ENCODE peak calls at places on chromosomes 5 and 9, in six cellular contexts. L is H1, G is neuronal stem cell, S is IMR-90, V is trophoblast cell, X is mesenchymal stem cell. O is an unnamed sample.

GRCh38 chr5:35430381-35431162 is 187.1 kb upstream of the SPEF2 start:
- DNase-seq in L (no peak), G (no peak), V (peak), S (no peak), X (no peak), O (no peak)

GRCh38 chr9:91195372-91196012 is 166.2 kb downstream of the AUH start:
- DNase-seq in S (no peak), G (no peak), X (no peak), V (no peak), L (peak), O (no peak)

GRCh38 chr9:106731910-106732309 is 131.1 kb upstream of the ZNF462 start:
- DNase-seq in S (no peak), L (no peak), X (no peak), G (no peak), V (no peak), O (no peak)

GRCh38 chr5:173472784-173473278 is 143.6 kb downstream of the BOD1 start:
- DNase-seq in L (no peak), X (no peak), G (no peak), S (peak), V (peak), O (no peak)

GRCh38 chr9:93669958-93670207 is 93.5 kb downstream of the PHF2 start:
- DNase-seq in S (no peak), V (no peak), L (no peak), G (no peak), X (peak), O (no peak)

GRCh38 chr9:95157491-95158151 is 159.9 kb downstream of the FANCC start:
- DNase-seq in S (peak), X (peak), L (no peak), G (no peak), V (no peak), O (no peak)

GRCh38 chr9:120436937-120437592 is 142.9 kb downstream of the CDK5RAP2 start:
- DNase-seq in G (no peak), V (no peak), L (no peak), S (no peak), X (no peak), O (no peak)

GRCh38 chr5:141560141-141560540 is 58.7 kb downstream of the DIAPH1 start:
- DNase-seq in V (no peak), S (no peak), X (no peak), L (no peak), G (no peak), O (no peak)

GRCh38 chr9:32011049-32011448 is 373.4 kb upstream of the ACO1 start:
- DNase-seq in V (no peak), X (no peak), L (no peak), G (no peak), S (no peak), O (no peak)

GRCh38 chr9:94167055-94167346 is 82.7 kb downstream of the PTPDC1 start:
- DNase-seq in L (no peak), V (peak), X (peak), G (no peak), S (no peak), O (no peak)

GRCh38 chr5:178277346-178277745 is 44.7 kb upstream of the PHYKPL start:
- DNase-seq in L (no peak), S (no peak), X (no peak), V (no peak), G (no peak), O (no peak)

GRCh38 chr5:135154197-135154596 is 120.2 kb upstream of the PITX1 start:
- DNase-seq in S (peak), L (no peak), V (peak), G (no peak), X (peak), O (no peak)

GRCh38 chr9:36870960-36871359 is 163.1 kb downstream of the PAX5 start:
- DNase-seq in S (no peak), X (no peak), G (no peak), L (no peak), V (no peak), O (no peak)

GRCh38 chr9:35618854-35619799 is 914 bp upstream of the CD72 start:
- DNase-seq in X (no peak), S (peak), G (no peak), L (no peak), V (peak), O (no peak)

GRCh38 chr9:35617548-35617947 is 665 bp downstream of the CD72 start:
- DNase-seq in V (no peak), S (no peak), G (no peak), L (no peak), X (no peak), O (no peak)

GRCh38 chr9:35618325-35618727 is at the start of gene CD72:
- DNase-seq in X (no peak), S (no peak), L (no peak), V (no peak), G (no peak), O (no peak)

GRCh38 chr9:35615981-35616680 is 2.1 kb downstream of the CD72 start:
- DNase-seq in V (no peak), S (no peak), G (no peak), X (no peak), L (no peak), O (no peak)

GRCh38 chr9:35616681-35617459 is 1.3 kb downstream of the CD72 start:
- DNase-seq in L (peak), G (no peak), X (peak), V (peak), S (peak), O (peak)
- H3K9ac ChIP-seq in L (peak), G (peak), X (peak), V (no peak), S (peak), O (peak)

DNA sequence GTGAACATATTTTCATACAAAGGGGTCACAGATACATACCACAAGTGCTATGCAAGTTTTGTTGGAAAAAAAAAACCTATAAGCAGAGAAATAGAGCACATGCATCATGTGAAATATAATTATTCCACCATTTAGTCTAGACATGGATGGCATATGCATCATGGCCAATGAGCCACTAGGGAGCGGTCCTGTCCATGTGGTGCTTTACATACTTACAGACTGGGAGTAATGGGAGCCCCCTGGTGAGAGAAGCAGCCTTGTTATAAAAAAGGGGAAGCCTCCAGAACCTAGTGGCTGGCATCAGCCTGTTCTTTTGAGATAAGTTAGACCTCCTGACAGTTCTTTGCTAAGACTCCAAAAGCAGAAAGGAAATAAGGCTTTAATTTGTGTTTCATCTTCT is 1524.1 kb downstream of the MAT2B start:
- DNase-seq in V (peak), S (peak), X (peak), L (no peak), G (peak), O (peak)
- H4K91ac ChIP-seq in V (no peak), S (no peak), X (no peak), L (no peak), G (no peak), O (no peak)

GRCh38 chr9:133151601-133152525 is 11.9 kb downstream of the GBGT1 start:
- DNase-seq in X (peak), G (no peak), V (no peak), S (no peak), L (no peak), O (no peak)

GRCh38 chr9:133151041-133151440 is 12.7 kb downstream of the GBGT1 start:
- DNase-seq in G (no peak), L (no peak), S (no peak), V (no peak), X (no peak), O (no peak)

GRCh38 chr9:133147412-133148271 is 16.1 kb downstream of the GBGT1 start:
- DNase-seq in X (peak), L (peak), V (peak), G (peak), S (peak), O (peak)

GRCh38 chr9:133148351-133149129 is 15.2 kb downstream of the GBGT1 start:
- DNase-seq in G (peak), X (peak), V (peak), L (peak), S (peak), O (no peak)

DNA sequence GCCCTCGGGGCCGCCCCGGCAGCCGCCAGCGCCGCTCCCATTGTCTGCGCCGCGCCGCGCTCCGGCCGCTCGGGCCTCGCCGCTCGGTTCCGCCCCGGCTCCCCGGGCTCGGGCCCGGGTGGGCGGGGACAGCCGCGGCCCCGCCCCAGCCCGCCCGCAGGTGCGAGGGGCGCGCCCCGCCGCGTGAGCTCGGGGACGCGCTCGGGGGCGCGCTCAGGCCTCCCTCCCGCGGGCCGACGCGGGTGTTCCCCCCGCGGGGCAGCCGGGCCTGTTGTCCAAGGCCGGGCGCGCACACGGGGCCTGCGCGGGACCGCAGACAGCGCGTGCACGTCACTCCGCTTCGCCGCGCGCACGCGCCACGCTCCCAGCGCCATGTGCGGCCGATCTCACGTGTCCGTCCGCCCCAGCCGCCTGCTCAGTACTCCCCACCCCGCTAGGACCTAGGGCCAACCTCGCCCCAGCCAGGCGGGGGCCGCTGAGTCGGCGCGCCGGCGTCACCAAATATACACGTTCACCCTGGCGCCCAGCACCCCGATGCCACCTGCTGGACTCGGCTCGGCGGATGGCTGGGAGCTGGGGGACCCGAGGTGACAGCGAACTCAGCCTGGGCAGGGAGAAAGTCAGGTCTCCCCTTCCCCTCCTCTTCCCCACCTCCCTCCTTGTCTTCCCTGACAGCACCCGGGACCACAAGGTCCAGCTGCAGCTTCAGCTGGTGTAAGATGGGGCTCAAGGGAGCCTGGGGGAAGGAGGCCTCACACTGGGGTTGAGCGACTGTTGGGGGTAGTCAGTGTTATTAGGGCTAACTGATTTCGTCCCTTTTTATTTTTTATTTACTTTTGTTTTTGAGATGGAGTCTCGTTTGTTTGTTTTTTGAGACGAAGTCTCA is 14.3 kb downstream of the GBGT1 start:
- DNase-seq in L (peak), X (peak), V (peak), G (peak), S (peak), O (peak)
- H3K9ac ChIP-seq in L (peak), X (peak), V (peak), G (peak), S (peak), O (no peak)

GRCh38 chr9:124442826-124443225 is 7.4 kb upstream of the ADGRD2 start:
- DNase-seq in V (no peak), L (no peak), S (no peak), X (no peak), G (no peak), O (no peak)
- H4K91ac ChIP-seq in V (no peak), L (no peak), S (no peak), X (no peak), G (no peak), O (no peak)

DNA sequence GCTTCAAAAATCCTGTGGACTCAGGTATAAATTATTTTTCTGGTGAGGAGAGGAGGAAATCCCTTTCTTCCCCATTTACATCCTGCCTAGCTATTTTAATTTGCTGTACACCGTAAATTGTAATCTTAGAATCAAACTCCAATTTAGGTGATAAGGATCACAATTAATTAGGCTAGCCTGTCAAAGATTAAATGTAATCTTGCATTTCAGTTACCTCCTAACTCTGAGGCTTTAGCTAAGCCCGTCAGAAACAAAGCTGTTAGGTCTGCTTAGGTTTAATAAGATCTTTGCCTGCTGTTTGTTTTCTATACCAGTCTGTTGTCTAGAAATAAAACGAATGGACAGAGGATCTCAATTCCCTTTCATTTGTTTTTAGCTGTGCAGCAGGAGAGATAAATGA is 51.5 kb downstream of the PIK3R1 start:
- DNase-seq in L (no peak), X (no peak), G (no peak), S (no peak), V (no peak), O (no peak)
- H3K9ac ChIP-seq in L (no peak), X (peak), G (no peak), S (no peak), V (no peak), O (no peak)

O was measured in H9.